ENCODE peak calls at places on chromosomes 7 and 10, in ten cellular contexts. R is fibroblast of pulmonary artery, O is lung, J is OCI-LY7, N is tibial artery, F is AG04450, P is transverse colon, H is BJ, V is mucosa of descending colon, D is lower leg skin. B is an unnamed sample.

GRCh38 chr7:95324396-95324795 is at the start of gene PON1:
- DNase-seq in R (no peak), O (no peak), J (no peak), N (no peak), F (no peak), P (no peak), H (no peak), V (peak), D (no peak), B (no peak)

GRCh38 chr10:89426230-89426868 is 12.0 kb downstream of the IFIT5 start:
- DNase-seq in R (peak), O (peak), J (peak), N (no peak), F (peak), P (no peak), H (no peak), V (no peak), D (no peak), B (peak)

GRCh38 chr10:61836888-61837747 is 64.4 kb upstream of the ARID5B start:
- DNase-seq in R (peak), O (no peak), J (no peak), N (no peak), F (peak), P (no peak), H (peak), V (no peak), D (no peak), B (peak)

GRCh38 chr10:111087331-111087756 is 10.5 kb downstream of the ADRA2A start:
- DNase-seq in R (no peak), O (no peak), J (no peak), N (no peak), F (no peak), P (no peak), H (no peak), V (no peak), D (peak), B (no peak)

GRCh38 chr7:141145630-141145982 is 71.7 kb downstream of the TMEM178B start:
- DNase-seq in R (no peak), O (no peak), J (no peak), N (no peak), F (no peak), P (no peak), H (no peak), V (no peak), D (no peak), B (no peak)

GRCh38 chr10:1132584-1132983 is 76.4 kb downstream of the WDR37 start:
- DNase-seq in R (no peak), O (no peak), J (no peak), N (no peak), F (no peak), P (no peak), H (no peak), V (no peak), D (no peak), B (no peak)

GRCh38 chr10:29736325-29737208 is 101.8 kb upstream of the SVIL start:
- DNase-seq in R (peak), O (peak), J (no peak), N (peak), F (no peak), P (peak), H (no peak), V (peak), D (peak), B (peak)

GRCh38 chr10:101224910-101225823 is 4.1 kb downstream of the LBX1 start:
- DNase-seq in R (no peak), O (no peak), J (no peak), N (no peak), F (no peak), P (no peak), H (no peak), V (no peak), D (no peak), B (no peak)

GRCh38 chr10:130560079-130560478 is 423.9 kb downstream of the GLRX3 start:
- DNase-seq in R (no peak), O (no peak), J (no peak), N (no peak), F (no peak), P (no peak), H (no peak), V (no peak), D (no peak), B (no peak)

GRCh38 chr10:121579656-121580055 is 18.6 kb downstream of the FGFR2 start:
- DNase-seq in R (no peak), O (no peak), J (no peak), N (no peak), F (no peak), P (no peak), H (no peak), V (no peak), D (no peak), B (no peak)

GRCh38 chr10:98365698-98366530 is 49.1 kb downstream of the PYROXD2 start:
- DNase-seq in R (no peak), O (no peak), J (no peak), N (no peak), F (no peak), P (no peak), H (no peak), V (no peak), D (no peak), B (no peak)

GRCh38 chr10:48365668-48366067 is 59.2 kb downstream of the MAPK8 start:
- DNase-seq in R (no peak), O (no peak), J (no peak), N (no peak), F (no peak), P (no peak), H (no peak), V (no peak), D (no peak), B (no peak)

GRCh38 chr10:97224483-97225435 is 39.0 kb upstream of the SLIT1 start:
- DNase-seq in R (peak), O (no peak), J (no peak), N (no peak), F (no peak), P (no peak), H (no peak), V (no peak), D (no peak), B (no peak)

GRCh38 chr7:143126146-143126545 is 5.7 kb upstream of the PIP start:
- DNase-seq in R (peak), O (no peak), J (no peak), N (no peak), F (no peak), P (no peak), H (peak), V (no peak), D (no peak), B (peak)

DNA sequence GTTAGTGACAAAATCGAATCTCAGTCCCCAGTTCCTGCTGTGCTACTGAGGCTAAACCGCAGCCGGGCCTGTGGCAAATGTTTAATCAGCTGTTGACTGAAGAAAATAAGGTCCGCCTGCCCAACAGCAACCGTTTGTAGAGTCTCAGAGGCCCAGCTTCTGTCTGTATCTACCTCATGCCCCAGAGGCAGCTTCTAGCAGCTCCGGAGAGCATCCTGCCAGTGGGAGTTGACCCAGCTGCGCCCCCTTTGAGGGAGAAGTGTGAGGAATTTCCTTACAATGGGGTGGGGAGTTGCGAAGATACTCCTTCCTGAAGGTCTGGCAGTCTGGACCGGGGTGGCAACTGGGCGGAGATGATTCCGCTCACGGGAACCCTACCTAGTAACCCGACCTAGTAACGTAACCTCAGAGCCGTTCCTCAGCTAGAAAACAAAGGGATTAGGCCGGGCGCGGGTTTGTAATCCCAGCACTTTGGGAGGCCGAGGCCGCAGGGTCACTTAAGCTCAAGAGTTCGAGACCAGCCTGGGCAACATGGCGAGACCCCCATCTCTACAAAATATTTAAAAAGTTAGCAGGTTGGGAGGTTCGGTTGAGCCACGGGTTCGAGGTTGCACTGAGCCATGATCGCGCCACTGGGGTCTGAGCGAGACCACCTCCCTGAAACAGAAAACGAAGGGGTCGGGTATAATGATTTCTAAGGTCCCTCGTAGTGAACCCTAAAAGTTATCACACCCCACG is 846 bp upstream of the ZNF775 start:
- DNase-seq in R (peak), O (peak), J (peak), N (peak), F (peak), P (peak), H (no peak), V (peak), D (peak), B (peak)
- TF ChIP-seq CTCF in R (peak), O (no peak), J (peak), N (no peak), F (peak), P (no peak), H (peak), V (no peak), D (no peak), B (no peak)

GRCh38 chr7:2247141-2247985 is 5.3 kb downstream of the NUDT1 start:
- DNase-seq in R (no peak), O (no peak), J (peak), N (no peak), F (no peak), P (no peak), H (no peak), V (no peak), D (no peak), B (no peak)
- TF ChIP-seq CTCF in R (peak), O (no peak), J (peak), N (peak), F (peak), P (peak), H (peak), V (peak), D (no peak), B (peak)

DNA sequence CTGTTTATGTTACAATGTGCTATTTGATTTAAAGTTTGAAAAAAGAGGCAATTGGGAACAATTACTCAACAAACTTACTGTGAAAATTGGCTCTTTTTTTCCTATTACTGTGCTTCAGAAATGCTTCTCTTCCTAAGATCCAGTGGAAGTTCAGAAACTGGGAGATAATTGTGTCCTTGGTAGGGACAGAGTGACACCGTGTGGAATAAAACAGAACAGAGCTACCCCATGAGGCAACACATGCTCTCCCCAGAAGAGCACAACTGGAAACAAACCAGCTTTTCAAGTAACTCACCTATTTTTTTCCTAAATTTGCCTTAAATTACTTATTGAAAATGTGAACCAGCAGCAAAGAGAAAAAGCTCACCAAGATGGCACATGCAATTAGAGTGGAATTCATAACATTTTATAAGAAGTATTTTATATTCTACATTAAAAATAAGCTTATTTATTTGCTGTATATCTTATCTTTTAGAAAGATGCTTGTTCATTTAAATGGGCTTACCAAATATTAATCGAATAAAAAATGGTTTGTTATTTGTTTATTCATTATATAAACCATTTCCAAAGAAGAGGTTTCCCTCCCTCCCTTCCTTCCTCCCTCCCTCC is 346.1 kb upstream of the ANKRD30A start:
- DNase-seq in R (peak), O (no peak), J (no peak), N (peak), F (peak), P (peak), H (peak), V (no peak), D (no peak), B (peak)
- TF ChIP-seq CTCF in R (peak), O (peak), J (peak), N (peak), F (peak), P (peak), H (peak), V (no peak), D (no peak), B (peak)

DNA sequence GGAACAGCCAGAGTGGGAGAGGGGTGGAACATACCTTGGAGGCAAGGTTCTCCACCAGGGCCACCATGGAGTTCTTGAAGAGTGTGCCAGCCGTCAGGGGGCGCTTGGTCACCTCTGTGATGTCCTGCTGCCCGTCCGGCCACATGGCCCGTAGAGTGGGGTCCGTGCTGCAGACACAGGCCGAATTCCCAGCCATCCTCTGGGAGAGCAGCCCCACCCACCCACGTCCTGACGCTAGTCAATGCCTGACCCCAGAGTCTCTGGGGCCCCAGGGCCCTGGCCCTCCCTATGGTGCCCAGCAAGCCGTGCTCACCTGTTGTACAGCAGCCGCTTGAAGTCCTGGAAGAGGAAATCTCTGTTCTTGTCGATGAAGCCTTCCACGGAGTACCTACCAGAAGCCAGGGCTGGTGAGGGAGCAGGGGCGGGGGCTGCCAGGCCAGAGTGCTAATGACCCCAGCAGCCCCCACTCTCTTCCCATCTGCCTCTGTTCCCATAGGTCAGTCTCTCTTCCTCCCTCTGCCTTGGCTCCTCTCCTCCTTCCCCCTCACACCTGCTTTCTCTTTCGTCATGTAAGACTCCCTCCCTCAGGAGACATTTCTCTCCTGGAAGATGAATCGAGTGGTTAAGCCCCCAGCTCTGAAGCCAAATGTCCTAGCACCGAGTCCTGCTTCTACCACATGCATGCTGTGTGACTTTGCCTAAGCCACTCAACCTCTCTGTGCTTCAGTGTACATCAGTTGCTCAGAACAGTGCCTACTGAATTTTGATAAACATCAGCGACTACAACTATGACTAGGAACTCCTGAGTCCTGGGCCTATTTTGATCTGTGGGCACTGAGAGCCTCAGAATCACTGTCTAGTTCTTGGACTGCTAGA is 11.0 kb downstream of the MYO1G start:
- DNase-seq in R (peak), O (no peak), J (no peak), N (no peak), F (no peak), P (no peak), H (no peak), V (peak), D (no peak), B (no peak)
- TF ChIP-seq CTCF in R (peak), O (no peak), J (no peak), N (peak), F (peak), P (no peak), H (peak), V (no peak), D (no peak), B (no peak)

GRCh38 chr10:126966938-126967337 is 61.7 kb downstream of the DOCK1 start:
- DNase-seq in R (no peak), O (no peak), J (no peak), N (no peak), F (no peak), P (no peak), H (no peak), V (no peak), D (no peak), B (no peak)

GRCh38 chr10:126964190-126964589 is 59.0 kb downstream of the DOCK1 start:
- DNase-seq in R (no peak), O (no peak), J (no peak), N (no peak), F (no peak), P (no peak), H (no peak), V (no peak), D (no peak), B (no peak)

GRCh38 chr10:126972622-126973414 is 67.6 kb downstream of the DOCK1 start:
- DNase-seq in R (peak), O (no peak), J (no peak), N (no peak), F (peak), P (no peak), H (peak), V (no peak), D (no peak), B (peak)

GRCh38 chr10:126975221-126975620 is 70.0 kb downstream of the DOCK1 start:
- DNase-seq in R (no peak), O (no peak), J (no peak), N (no peak), F (no peak), P (no peak), H (no peak), V (no peak), D (no peak), B (no peak)

GRCh38 chr10:126969310-126969709 is 64.1 kb downstream of the DOCK1 start:
- DNase-seq in R (peak), O (no peak), J (no peak), N (no peak), F (no peak), P (peak), H (no peak), V (peak), D (no peak), B (peak)
- TF ChIP-seq CTCF in R (no peak), O (no peak), J (no peak), N (no peak), F (peak), P (peak), H (no peak), V (no peak), D (no peak), B (no peak)